ENCODE peak calls at places on chromosomes 2 and 18, in seven cellular contexts. E, U, V, A, C, O and P are unnamed samples. For H3K27me3, the result is how much of the 10 kb centered on the place peaks cover.

GRCh38 chr2:2663401-2664036 is 332.4 kb upstream of the MYT1L start:
- DNase-seq in E (peak), U (peak), V (no peak), A (no peak), C (no peak), O (no peak), P (no peak)

GRCh38 chr2:96618599-96619283 is 19.4 kb downstream of the KANSL3 start:
- DNase-seq in E (peak), U (no peak), V (no peak), A (peak), C (no peak), O (peak), P (no peak)

GRCh38 chr2:16140771-16141640 is 200.7 kb downstream of the MYCN start:
- DNase-seq in E (no peak), U (no peak), V (no peak), A (no peak), C (no peak), O (no peak), P (no peak)

GRCh38 chr2:64989982-64990614 is 899 bp downstream of the SLC1A4 start:
- DNase-seq in E (no peak), U (no peak), V (peak), A (no peak), C (peak), O (no peak), P (no peak)

GRCh38 chr2:232573821-232574435 is 23.4 kb downstream of the EIF4E2 start:
- DNase-seq in E (no peak), U (no peak), V (no peak), A (no peak), C (no peak), O (no peak), P (no peak)

GRCh38 chr2:61758991-61759390 is 94.9 kb downstream of the FAM161A start:
- DNase-seq in E (peak), U (no peak), V (no peak), A (no peak), C (no peak), O (peak), P (no peak)

GRCh38 chr2:131052741-131053263 is 40.5 kb downstream of the FAM168B start:
- DNase-seq in E (no peak), U (no peak), V (no peak), A (peak), C (no peak), O (no peak), P (no peak)

GRCh38 chr2:67486041-67486796 is 89.1 kb downstream of the ETAA1 start:
- DNase-seq in E (peak), U (peak), V (peak), A (no peak), C (no peak), O (peak), P (no peak)

GRCh38 chr18:66495844-66496243 is 108.0 kb downstream of the CDH19 start:
- DNase-seq in E (no peak), U (peak), V (peak), A (no peak), C (peak), O (peak), P (peak)

GRCh38 chr2:222959358-222959757 is 92.6 kb upstream of the KCNE4 start:
- DNase-seq in E (peak), U (peak), V (peak), A (peak), C (peak), O (peak), P (no peak)

GRCh38 chr2:127651987-127652550 is 6.1 kb downstream of the GPR17 start:
- DNase-seq in E (no peak), U (no peak), V (no peak), A (no peak), C (no peak), O (no peak), P (no peak)

GRCh38 chr2:195658541-195658890 is 1.5 kb downstream of the SLC39A10 start:
- DNase-seq in E (peak), U (peak), V (no peak), A (peak), C (no peak), O (peak), P (no peak)

GRCh38 chr2:57809230-57809629 is 237.4 kb upstream of the VRK2 start:
- DNase-seq in E (no peak), U (no peak), V (no peak), A (no peak), C (no peak), O (no peak), P (no peak)

GRCh38 chr2:37180006-37180639 is 8.3 kb downstream of the SULT6B1 start:
- DNase-seq in E (no peak), U (no peak), V (peak), A (peak), C (peak), O (no peak), P (no peak)

GRCh38 chr2:189624648-189625355 is 36.5 kb upstream of the ASNSD1 start:
- DNase-seq in E (no peak), U (peak), V (peak), A (no peak), C (no peak), O (no peak), P (no peak)

GRCh38 chr2:239321596-239322413 is 79.0 kb downstream of the HDAC4 start:
- DNase-seq in E (no peak), U (no peak), V (no peak), A (peak), C (no peak), O (peak), P (no peak)

GRCh38 chr2:207394812-207395534 is 134.8 kb upstream of the CREB1 start:
- DNase-seq in E (peak), U (peak), V (no peak), A (peak), C (no peak), O (peak), P (no peak)

GRCh38 chr18:12296087-12296403 is 12.0 kb upstream of the TUBB6 start:
- DNase-seq in E (peak), U (peak), V (no peak), A (no peak), C (no peak), O (no peak), P (no peak)

GRCh38 chr2:64839844-64840243 is 149.4 kb upstream of the SLC1A4 start:
- DNase-seq in E (no peak), U (no peak), V (no peak), A (no peak), C (no peak), O (peak), P (no peak)

GRCh38 chr18:22983175-22983574 is 50.0 kb downstream of the RBBP8 start:
- DNase-seq in E (peak), U (peak), V (peak), A (peak), C (peak), O (peak), P (no peak)

GRCh38 chr18:63909870-63910269 is 2.1 kb downstream of the SERPINB10 start:
- DNase-seq in E (no peak), U (no peak), V (no peak), A (no peak), C (no peak), O (no peak), P (no peak)

GRCh38 chr2:170984079-170984478 is 55.0 kb downstream of the GORASP2 start:
- DNase-seq in E (no peak), U (no peak), V (peak), A (no peak), C (no peak), O (no peak), P (no peak)

GRCh38 chr2:11998626-11999378 is 252.4 kb downstream of the LPIN1 start:
- DNase-seq in E (peak), U (peak), V (no peak), A (no peak), C (no peak), O (no peak), P (no peak)

GRCh38 chr2:216620806-216621205 is 12.4 kb upstream of the IGFBP2 start:
- DNase-seq in E (peak), U (no peak), V (no peak), A (peak), C (no peak), O (peak), P (no peak)

GRCh38 chr2:236498369-236498768 is 71.3 kb upstream of the ACKR3 start:
- DNase-seq in E (peak), U (peak), V (no peak), A (no peak), C (peak), O (no peak), P (no peak)

GRCh38 chr2:173938700-173939384 is 26.3 kb downstream of the SP3 start:
- DNase-seq in E (no peak), U (no peak), V (no peak), A (no peak), C (no peak), O (no peak), P (no peak)

GRCh38 chr2:179860255-179861026 is 971 bp downstream of the ZNF385B start:
- DNase-seq in E (no peak), U (no peak), V (peak), A (peak), C (peak), O (no peak), P (no peak)

GRCh38 chr18:8626414-8627106 is 17.3 kb downstream of the RAB12 start:
- DNase-seq in E (no peak), U (no peak), V (no peak), A (no peak), C (no peak), O (no peak), P (no peak)

GRCh38 chr2:190879474-190880373 is 897 bp upstream of the GLS start:
- DNase-seq in E (no peak), U (no peak), V (no peak), A (peak), C (no peak), O (no peak), P (no peak)

GRCh38 chr2:113818382-113818951 is 62.0 kb upstream of the SLC35F5 start:
- DNase-seq in E (peak), U (peak), V (peak), A (peak), C (peak), O (peak), P (peak)

GRCh38 chr2:235270951-235271350 is 222.9 kb upstream of the AGAP1 start:
- DNase-seq in E (peak), U (no peak), V (no peak), A (no peak), C (no peak), O (peak), P (no peak)

GRCh38 chr18:13232060-13232917 is 13.7 kb downstream of the LDLRAD4 start:
- DNase-seq in E (no peak), U (no peak), V (no peak), A (no peak), C (peak), O (no peak), P (no peak)

GRCh38 chr2:168246483-168247340 is 683 bp downstream of the STK39 start:
- DNase-seq in E (peak), U (peak), V (peak), A (peak), C (peak), O (peak), P (peak)

GRCh38 chr2:7706791-7707190 is 789.6 kb downstream of the RNF144A start:
- DNase-seq in E (no peak), U (peak), V (no peak), A (peak), C (no peak), O (no peak), P (no peak)

GRCh38 chr2:198314559-198315153 is 510.3 kb downstream of the PLCL1 start:
- DNase-seq in E (peak), U (peak), V (peak), A (no peak), C (peak), O (peak), P (peak)

GRCh38 chr2:233535276-233535675 is 31.3 kb downstream of the USP40 start:
- DNase-seq in E (no peak), U (no peak), V (no peak), A (no peak), C (no peak), O (no peak), P (no peak)

GRCh38 chr2:165529130-165529529 is 59.6 kb downstream of the CSRNP3 start:
- DNase-seq in E (no peak), U (no peak), V (no peak), A (no peak), C (no peak), O (no peak), P (no peak)

GRCh38 chr18:62942578-62942977 is 227.2 kb downstream of the PHLPP1 start:
- DNase-seq in E (no peak), U (no peak), V (no peak), A (no peak), C (no peak), O (no peak), P (no peak)

GRCh38 chr2:24919100-24919976 is 699 bp downstream of the ADCY3 start:
- DNase-seq in E (peak), U (peak), V (peak), A (peak), C (peak), O (peak), P (peak)

DNA sequence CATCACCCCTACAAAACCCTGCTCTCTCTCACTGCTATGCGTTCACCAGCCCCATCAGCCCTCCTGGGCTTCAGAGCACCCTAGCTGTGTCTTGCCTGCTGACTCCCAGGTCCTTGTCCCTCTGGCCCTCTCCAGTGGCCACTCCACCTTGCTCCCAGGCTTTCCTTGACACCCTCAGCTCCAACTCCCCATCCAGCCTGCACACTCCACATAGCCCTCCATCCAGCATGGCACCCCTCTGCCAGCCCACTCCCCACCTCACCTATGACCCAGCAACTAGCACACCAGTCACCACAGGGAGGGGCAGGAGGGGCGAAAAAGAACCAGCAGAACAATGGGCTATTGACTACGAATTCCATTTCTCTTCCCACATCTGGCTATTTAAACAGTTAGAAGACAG is 195.4 kb downstream of the SMAD2 start:
- DNase-seq in E (no peak), U (no peak), V (no peak), A (no peak), C (no peak), O (no peak), P (no peak)
- H3K27me3 ChIP-seq in E (under half), U (under half), V (under half), A (under half), C (under half), O (under half), P (under half)

DNA sequence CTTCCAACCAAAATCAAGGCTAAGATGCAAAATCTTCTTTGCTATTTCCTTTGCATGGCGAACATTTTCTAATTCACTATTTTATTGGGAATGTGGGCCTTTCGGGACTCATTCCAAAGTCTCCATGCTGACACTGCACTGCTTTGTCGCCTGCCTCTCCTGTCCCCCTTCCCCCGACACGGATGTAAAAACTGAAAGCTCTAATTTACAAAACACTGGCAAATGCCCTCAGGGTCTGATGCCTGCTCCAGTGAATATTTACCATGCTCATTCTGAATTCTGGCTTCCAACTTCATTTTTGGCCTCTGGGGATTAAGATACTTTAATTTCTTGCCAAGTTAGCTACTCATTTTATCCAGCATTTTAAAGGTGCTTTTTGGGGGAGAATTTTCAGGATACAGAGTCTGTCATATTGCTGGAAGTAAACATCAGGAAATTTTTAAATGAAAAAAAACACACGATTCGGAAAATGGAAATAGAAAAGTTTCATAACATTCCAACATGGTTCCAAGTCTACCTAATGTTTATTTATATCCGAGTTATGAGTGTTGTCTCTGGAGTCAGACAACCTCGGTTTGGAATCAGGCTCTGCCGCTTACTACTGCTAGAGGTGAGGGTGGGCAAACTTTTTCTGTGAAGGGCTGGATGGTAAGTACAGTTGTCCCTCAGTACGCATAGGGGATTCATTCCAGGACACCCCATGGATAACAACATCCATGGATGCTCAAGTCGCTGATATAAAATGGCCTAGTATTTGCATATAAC is 14.6 kb upstream of the LTBP1 start:
- DNase-seq in E (no peak), U (peak), V (peak), A (no peak), C (peak), O (no peak), P (no peak)
- H3K4me2 ChIP-seq in E (no peak), U (peak), V (no peak), A (no peak), C (peak), O (no peak), P (no peak)

GRCh38 chr2:106800180-106800579 is 85.8 kb downstream of the ST6GAL2 start:
- DNase-seq in E (no peak), U (no peak), V (no peak), A (no peak), C (no peak), O (no peak), P (no peak)
- H3K27me3 ChIP-seq in E (under half), U (under half), V (under half), A (under half), C (under half), O (under half), P (under half)

DNA sequence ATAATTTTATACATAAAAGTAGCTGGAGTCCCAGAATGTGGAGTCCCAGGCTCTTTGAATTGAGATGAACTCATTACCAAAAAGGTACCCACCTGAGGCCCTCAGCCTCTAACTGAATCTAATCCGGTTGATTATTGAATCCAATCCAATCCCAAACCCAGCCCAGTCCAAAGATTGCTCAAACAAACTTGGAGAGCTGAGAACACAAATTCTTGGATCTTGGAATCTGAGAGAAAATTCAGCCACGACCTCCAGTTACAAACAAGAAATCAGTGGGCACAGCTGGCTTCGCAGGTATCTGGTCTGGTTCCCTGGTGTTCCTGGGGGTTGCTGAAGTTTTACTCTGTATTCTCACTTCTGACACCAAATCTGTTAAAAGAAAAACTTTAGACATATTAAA is 28.4 kb upstream of the RHOB start:
- DNase-seq in E (no peak), U (no peak), V (no peak), A (no peak), C (no peak), O (no peak), P (no peak)
- H3K4me2 ChIP-seq in E (no peak), U (no peak), V (no peak), A (no peak), C (no peak), O (peak), P (no peak)

GRCh38 chr2:26591619-26592505 is 49.3 kb downstream of the CIB4 start:
- DNase-seq in E (no peak), U (no peak), V (peak), A (no peak), C (no peak), O (no peak), P (no peak)
- H3K27me3 ChIP-seq in E (half or more), U (half or more), V (under half), A (half or more), C (under half), O (under half), P (under half)

GRCh38 chr2:4745596-4745995 is 946.6 kb upstream of the SOX11 start:
- DNase-seq in E (no peak), U (no peak), V (peak), A (no peak), C (peak), O (no peak), P (no peak)

DNA sequence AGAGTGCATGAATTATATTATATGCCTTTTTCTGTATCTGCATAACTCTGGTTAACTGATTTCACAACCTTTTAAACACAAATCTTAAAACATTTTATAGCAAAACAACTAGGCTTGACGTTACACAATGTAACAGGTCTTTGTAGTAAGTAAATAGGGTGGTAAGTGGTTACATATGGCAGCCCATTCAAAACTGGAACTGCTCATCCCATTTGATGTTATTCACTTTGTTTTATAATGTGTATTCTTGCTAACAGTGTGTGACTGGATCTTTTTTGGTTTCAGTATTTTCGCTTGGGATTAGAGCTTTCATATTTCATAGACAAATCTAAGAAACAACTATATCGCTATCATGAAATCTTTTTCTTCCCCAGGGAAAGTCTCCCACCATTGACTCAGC is 947.1 kb upstream of the SOX11 start:
- DNase-seq in E (no peak), U (no peak), V (no peak), A (no peak), C (no peak), O (no peak), P (no peak)
- H3K4me2 ChIP-seq in E (no peak), U (no peak), V (no peak), A (no peak), C (no peak), O (no peak), P (no peak)

DNA sequence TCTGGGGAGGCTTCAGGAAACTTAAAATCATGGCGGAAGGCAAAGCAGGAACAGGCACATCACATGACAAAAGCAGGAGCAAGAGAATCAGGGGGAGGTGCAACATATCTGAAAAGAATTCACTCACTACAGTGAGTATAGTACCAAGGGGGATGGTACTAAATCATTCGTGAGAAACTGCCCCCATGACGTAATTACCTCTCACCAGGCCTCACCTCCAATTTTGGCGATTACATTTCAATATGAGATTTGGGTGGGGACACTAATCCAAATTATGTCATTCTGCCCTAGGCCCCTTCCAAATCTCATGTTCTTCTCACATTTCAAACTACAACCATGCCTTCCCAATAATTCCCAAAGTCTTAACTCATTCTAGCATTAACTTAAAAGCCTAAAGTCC is 740.8 kb upstream of the SOX11 start:
- DNase-seq in E (no peak), U (no peak), V (no peak), A (no peak), C (no peak), O (no peak), P (no peak)
- H3K27me3 ChIP-seq in E (under half), U (under half), V (under half), A (under half), C (under half), O (under half), P (under half)

GRCh38 chr2:241638940-241639339 is 1.4 kb downstream of the ATG4B start:
- DNase-seq in E (no peak), U (no peak), V (no peak), A (peak), C (no peak), O (no peak), P (no peak)
- H3K4me2 ChIP-seq in E (peak), U (peak), V (no peak), A (peak), C (peak), O (peak), P (no peak)